ENCODE peak calls at places on chromosomes 13 and 19, in four cellular contexts. Z, H, I and A are unnamed samples.

GRCh38 chr13:46207828-46208227 is 3.9 kb upstream of the LRRC63 start:
- DNase-seq in I (no peak), Z (no peak), H (no peak), A (no peak)

GRCh38 chr13:57633141-57633949 is 1.8 kb downstream of the PCDH17 start:
- DNase-seq in H (no peak), I (peak), Z (peak), A (no peak)

GRCh38 chr19:33946535-33947323 is 150.1 kb downstream of the KCTD15 start:
- DNase-seq in H (no peak), Z (no peak), I (peak), A (peak)

GRCh38 chr19:4763021-4763420 is 28.5 kb upstream of the FEM1A start:
- DNase-seq in Z (no peak), I (no peak), H (no peak), A (no peak)

GRCh38 chr13:93690139-93690538 is 463.5 kb downstream of the GPC6 start:
- DNase-seq in H (no peak), Z (no peak), I (no peak), A (no peak)

GRCh38 chr19:1026189-1027019 is at the start of gene CNN2:
- DNase-seq in I (peak), H (peak), Z (no peak), A (peak)

GRCh38 chr13:33111414-33112110 is 95.3 kb downstream of the KL start:
- DNase-seq in I (no peak), H (no peak), Z (no peak), A (no peak)

GRCh38 chr19:42062381-42062780 is 7.6 kb downstream of the GRIK5 start:
- DNase-seq in I (no peak), Z (no peak), H (no peak), A (no peak)

GRCh38 chr13:110005563-110005962 is 219.2 kb upstream of the IRS2 start:
- DNase-seq in I (peak), Z (no peak), H (no peak), A (no peak)

GRCh38 chr19:2273356-2274184 is 8.4 kb downstream of the PEAK3 start:
- DNase-seq in Z (peak), H (peak), I (peak), A (peak)

GRCh38 chr13:95492044-95492801 is 60.3 kb upstream of the CLDN10 start:
- DNase-seq in I (no peak), H (no peak), Z (no peak), A (peak)

GRCh38 chr19:33306191-33306590 is 3.9 kb upstream of the CEBPA start:
- DNase-seq in I (peak), H (no peak), Z (no peak), A (no peak)

GRCh38 chr13:104043184-104043583 is 977.0 kb upstream of the SLC10A2 start:
- DNase-seq in I (no peak), H (no peak), Z (no peak), A (no peak)

GRCh38 chr19:10855879-10856522 is 7.8 kb downstream of the C19orf38 start:
- DNase-seq in H (peak), I (no peak), Z (no peak), A (no peak)

GRCh38 chr13:44894001-44894770 is 95.1 kb downstream of the NUFIP1 start:
- DNase-seq in I (no peak), Z (no peak), H (no peak), A (peak)

GRCh38 chr19:18282788-18283141 is 1.3 kb upstream of the JUND start:
- DNase-seq in I (no peak), Z (no peak), H (peak), A (no peak)

GRCh38 chr13:51520524-51520923 is 63.7 kb upstream of the WDFY2 start:
- DNase-seq in H (no peak), I (no peak), Z (no peak), A (no peak)